ENCODE peak calls at places on chromosomes 7 and 10, in seven cellular contexts. K is KG1; M is NCI-H1105; R is NCI-H524; P is iris pigment epithelial cell; F is NCI-H460; I is naive thymus-derived CD4-positive, alpha-beta T cell. S is an unnamed sample.

GRCh38 chr7:158128572-158128971 is 459.1 kb downstream of the PTPRN2 start:
- DNase-seq in K (no peak), M (no peak), R (no peak), P (no peak), F (no peak), I (no peak), S (no peak)

GRCh38 chr7:30411897-30412296 is 66.7 kb downstream of the NOD1 start:
- DNase-seq in K (no peak), M (no peak), R (no peak), P (no peak), F (no peak), I (no peak), S (peak)

GRCh38 chr10:103666751-103667150 is 173.2 kb downstream of the NEURL1 start:
- DNase-seq in K (no peak), M (no peak), R (no peak), P (no peak), F (no peak), I (no peak), S (no peak)

GRCh38 chr7:51451751-51452465 is 135.3 kb upstream of the COBL start:
- DNase-seq in K (no peak), M (no peak), R (peak), P (no peak), F (no peak), I (no peak), S (no peak)

GRCh38 chr10:30438016-30438850 is 4.2 kb downstream of the MAP3K8 start:
- DNase-seq in K (no peak), M (no peak), R (no peak), P (peak), F (no peak), I (no peak), S (no peak)

GRCh38 chr7:22277375-22277774 is 79.6 kb downstream of the RAPGEF5 start:
- DNase-seq in K (no peak), M (no peak), R (no peak), P (no peak), F (no peak), I (no peak), S (no peak)

GRCh38 chr10:28592953-28593352 is 60.0 kb downstream of the WAC start:
- DNase-seq in K (no peak), M (no peak), R (no peak), P (peak), F (peak), I (no peak), S (no peak)

GRCh38 chr7:97145068-97145467 is 27.6 kb downstream of the SDHAF3 start:
- DNase-seq in K (no peak), M (peak), R (peak), P (peak), F (peak), I (no peak), S (no peak)

GRCh38 chr7:26500749-26501352 is 209.2 kb downstream of the SNX10 start:
- DNase-seq in K (no peak), M (peak), R (peak), P (peak), F (peak), I (no peak), S (no peak)

GRCh38 chr7:74061840-74062539 is 21.6 kb upstream of the LIMK1 start:
- DNase-seq in K (no peak), M (no peak), R (no peak), P (peak), F (peak), I (no peak), S (peak)

GRCh38 chr10:44864042-44864436 is 47.1 kb upstream of the TMEM72 start:
- DNase-seq in K (no peak), M (peak), R (peak), P (no peak), F (no peak), I (no peak), S (no peak)

GRCh38 chr7:131556055-131556911 is at the start of gene PODXL:
- DNase-seq in K (no peak), M (peak), R (peak), P (peak), F (peak), I (peak), S (peak)

GRCh38 chr7:144826248-144826647 is 9.6 kb downstream of the TPK1 start:
- DNase-seq in K (no peak), M (no peak), R (no peak), P (peak), F (no peak), I (no peak), S (no peak)

GRCh38 chr7:67773081-67773480 is 776.4 kb downstream of the TYW1 start:
- DNase-seq in K (no peak), M (no peak), R (no peak), P (no peak), F (no peak), I (no peak), S (no peak)

GRCh38 chr10:22230331-22230833 is 12.6 kb upstream of the EBLN1 start:
- DNase-seq in K (peak), M (peak), R (peak), P (peak), F (peak), I (peak), S (peak)

GRCh38 chr10:4316166-4316810 is 509.7 kb upstream of the AKR1E2 start:
- DNase-seq in K (no peak), M (no peak), R (no peak), P (peak), F (no peak), I (no peak), S (no peak)

GRCh38 chr7:117555260-117555659 is 75.4 kb downstream of the CFTR start:
- DNase-seq in K (no peak), M (no peak), R (no peak), P (no peak), F (no peak), I (no peak), S (no peak)

S was measured in SHP77.